ENCODE peak calls at places on chromosomes 3 and 15, in seven cellular contexts. M is heart left ventricle, D is lower leg skin, O is tibial nerve, U is right lobe of liver, R is H54, F is GM12891. B is an unnamed sample.

GRCh38 chr15:70713547-70714414 is 49.6 kb downstream of the UACA start:
- DNase-seq in F (no peak), R (no peak), U (no peak), M (no peak), D (no peak), O (no peak), B (no peak)

GRCh38 chr15:57218826-57219576 is 157.3 kb upstream of the CGNL1 start:
- DNase-seq in O (no peak), F (no peak), M (no peak), D (no peak), R (no peak), U (no peak), B (peak)

GRCh38 chr15:79954659-79955058 is 16.3 kb downstream of the BCL2A1 start:
- DNase-seq in F (no peak), O (no peak), R (no peak), D (no peak), M (no peak), U (no peak), B (no peak)

GRCh38 chr3:11494131-11494916 is 149.4 kb downstream of the VGLL4 start:
- DNase-seq in O (no peak), F (no peak), D (no peak), M (no peak), U (no peak), R (no peak), B (no peak)

GRCh38 chr3:53688066-53688465 is 158.2 kb downstream of the CHDH start:
- DNase-seq in D (no peak), U (no peak), F (no peak), M (no peak), O (no peak), R (no peak), B (no peak)

GRCh38 chr3:188326968-188327367 is 173.0 kb downstream of the LPP start:
- DNase-seq in F (no peak), U (no peak), M (no peak), O (no peak), R (no peak), D (no peak), B (no peak)

GRCh38 chr3:161343986-161344385 is 27.3 kb downstream of the SPTSSB start:
- DNase-seq in U (no peak), F (no peak), D (no peak), R (no peak), M (no peak), O (no peak), B (no peak)

GRCh38 chr3:70716832-70717231 is 404.4 kb upstream of the MDFIC2 start:
- DNase-seq in U (peak), M (peak), O (peak), R (no peak), D (no peak), F (no peak), B (no peak)

GRCh38 chr3:156997351-156997750 is 162.6 kb downstream of the CCNL1 start:
- DNase-seq in U (no peak), D (no peak), R (no peak), M (no peak), F (no peak), O (peak), B (no peak)

GRCh38 chr3:190227064-190227463 is 95.2 kb downstream of the CLDN1 start:
- DNase-seq in O (no peak), D (no peak), R (no peak), M (no peak), U (no peak), F (no peak), B (no peak)

GRCh38 chr3:45677045-45677436 is 12.2 kb upstream of the SACM1L start:
- DNase-seq in U (no peak), F (no peak), D (peak), M (no peak), O (peak), R (no peak), B (no peak)

GRCh38 chr15:20295238-20295811 is 246.3 kb downstream of the GOLGA6L6 start:
- DNase-seq in F (no peak), U (no peak), D (no peak), O (no peak), M (no peak), R (no peak), B (no peak)

GRCh38 chr3:15292765-15293522 is 39.4 kb downstream of the SH3BP5 start:
- DNase-seq in U (peak), O (peak), M (peak), D (no peak), F (no peak), R (no peak), B (no peak)

GRCh38 chr3:103499967-103500366 is 1065.2 kb downstream of the ZPLD1 start:
- DNase-seq in M (no peak), D (no peak), F (no peak), U (no peak), O (no peak), R (no peak), B (no peak)

GRCh38 chr15:84658080-84658787 is at the start of gene NMB:
- DNase-seq in D (peak), O (peak), U (peak), R (no peak), M (peak), F (peak), B (peak)
- TF ChIP-seq POLR2A in D (no peak), O (no peak), U (no peak), R (no peak), M (peak), F (no peak), B (no peak)

DNA sequence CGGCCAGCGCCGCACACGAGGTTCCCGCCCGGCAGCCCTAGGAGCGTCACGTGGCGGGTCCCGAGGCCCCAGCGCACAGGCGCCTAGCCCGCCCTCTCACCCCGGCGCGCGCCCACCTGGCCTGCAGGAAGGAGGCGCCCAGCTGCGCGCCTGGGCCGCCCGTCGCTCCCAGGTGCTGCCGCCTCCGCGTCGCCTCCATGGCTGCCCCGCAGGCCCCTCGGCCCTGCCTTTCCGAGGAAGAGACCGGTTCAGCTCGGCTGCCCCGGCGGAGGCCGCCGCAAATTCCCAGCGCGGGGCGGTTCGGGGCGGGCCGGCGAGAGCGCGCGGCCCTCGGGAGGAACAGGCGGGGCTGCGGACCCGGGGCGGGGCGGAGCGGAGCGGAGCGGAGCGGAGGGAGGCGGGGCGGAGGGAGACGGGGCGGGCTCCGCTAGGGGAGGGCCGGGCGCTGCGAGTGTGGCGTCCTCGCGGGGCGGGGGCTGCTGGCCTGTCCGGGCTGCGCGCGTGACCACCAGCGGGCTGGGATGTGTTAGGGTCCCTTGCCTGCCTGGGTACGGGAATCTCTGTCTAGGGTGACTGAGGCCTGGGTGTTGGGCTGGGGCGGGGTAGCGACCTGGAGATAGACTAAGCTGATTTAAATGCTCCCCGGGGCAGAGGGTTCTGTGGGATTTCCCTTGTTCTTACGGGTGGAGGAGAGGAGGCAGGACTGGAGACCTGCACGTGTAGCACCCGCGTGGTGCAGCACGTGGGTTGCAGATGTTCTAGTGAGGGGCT is at the start of gene CLN6:
- DNase-seq in F (peak), D (peak), M (peak), U (peak), O (peak), R (peak), B (peak)
- TF ChIP-seq POLR2A in F (no peak), D (no peak), M (peak), U (peak), O (peak), R (peak), B (peak)

GRCh38 chr15:50669611-50670010 is 17.0 kb downstream of the TRPM7 start:
- DNase-seq in R (no peak), F (no peak), O (no peak), M (no peak), D (no peak), U (no peak), B (no peak)
- TF ChIP-seq POLR2A in R (no peak), F (no peak), O (no peak), M (no peak), D (no peak), U (no peak), B (no peak)

GRCh38 chr3:134364936-134365765 is 9.1 kb downstream of the AMOTL2 start:
- DNase-seq in M (no peak), U (no peak), R (no peak), O (no peak), D (no peak), F (no peak), B (no peak)
- TF ChIP-seq POLR2A in M (no peak), U (no peak), R (no peak), O (no peak), D (no peak), F (no peak), B (no peak)

B was measured in erythroblast.